ENCODE peak calls at places on chromosome 3, in eight cellular contexts. H is endothelial cell, Y is heart left ventricle, O is psoas muscle, F is neural crest cell, L is AG09319, U is foreskin fibroblast, X is AG04450. Z is an unnamed sample.

GRCh38 chr3:71930056-71930991 is 145.4 kb upstream of the PROK2 start:
- DNase-seq in H (peak), Y (peak), O (no peak), F (no peak), L (no peak), U (peak), X (no peak), Z (peak)

GRCh38 chr3:23713641-23714040 is 92.1 kb upstream of the UBE2E1 start:
- DNase-seq in H (no peak), Y (no peak), O (no peak), F (no peak), L (no peak), U (no peak), X (no peak), Z (no peak)

GRCh38 chr3:25817107-25817506 is 27.2 kb downstream of the OXSM start:
- DNase-seq in H (no peak), Y (no peak), O (no peak), F (no peak), L (no peak), U (no peak), X (no peak), Z (peak)

GRCh38 chr3:109117939-109118338 is at the start of gene MORC1:
- DNase-seq in H (no peak), Y (no peak), O (peak), F (no peak), L (no peak), U (no peak), X (no peak), Z (no peak)

GRCh38 chr3:86913160-86913559 is 77.8 kb downstream of the VGLL3 start:
- DNase-seq in H (no peak), Y (no peak), O (no peak), F (no peak), L (no peak), U (no peak), X (no peak), Z (no peak)

GRCh38 chr3:41991399-41991798 is 29.5 kb upstream of the ULK4 start:
- DNase-seq in H (no peak), Y (no peak), O (no peak), F (no peak), L (no peak), U (no peak), X (no peak), Z (no peak)

GRCh38 chr3:158836312-158836711 is 34.5 kb downstream of the MFSD1 start:
- DNase-seq in H (no peak), Y (no peak), O (no peak), F (no peak), L (no peak), U (no peak), X (no peak), Z (no peak)

GRCh38 chr3:126056681-126057546 is 27.0 kb downstream of the SLC41A3 start:
- DNase-seq in H (no peak), Y (peak), O (peak), F (no peak), L (no peak), U (no peak), X (no peak), Z (no peak)

GRCh38 chr3:45152307-45152706 is 6.1 kb upstream of the CDCP1 start:
- DNase-seq in H (no peak), Y (no peak), O (no peak), F (no peak), L (no peak), U (no peak), X (no peak), Z (no peak)

GRCh38 chr3:120623719-120624093 is 27.6 kb downstream of the NDUFB4 start:
- DNase-seq in H (no peak), Y (no peak), O (no peak), F (no peak), L (no peak), U (no peak), X (no peak), Z (no peak)

GRCh38 chr3:83559082-83559481 is 1399.7 kb upstream of the CADM2 start:
- DNase-seq in H (no peak), Y (no peak), O (no peak), F (no peak), L (no peak), U (no peak), X (no peak), Z (no peak)

GRCh38 chr3:47434849-47435248 is 40.9 kb downstream of the SCAP start:
- DNase-seq in H (no peak), Y (no peak), O (no peak), F (no peak), L (no peak), U (no peak), X (no peak), Z (no peak)

GRCh38 chr3:50269977-50270413 is 1.0 kb downstream of the SEMA3B start:
- DNase-seq in H (no peak), Y (no peak), O (no peak), F (no peak), L (no peak), U (peak), X (no peak), Z (no peak)

GRCh38 chr3:52339612-52340011 is 23.5 kb downstream of the DNAH1 start:
- DNase-seq in H (peak), Y (peak), O (peak), F (peak), L (peak), U (peak), X (peak), Z (peak)

GRCh38 chr3:71809321-71809720 is 24.4 kb upstream of the PROK2 start:
- DNase-seq in H (no peak), Y (no peak), O (peak), F (no peak), L (no peak), U (no peak), X (no peak), Z (no peak)

GRCh38 chr3:30518872-30519271 is 87.5 kb upstream of the TGFBR2 start:
- DNase-seq in H (no peak), Y (no peak), O (no peak), F (no peak), L (no peak), U (no peak), X (no peak), Z (no peak)

GRCh38 chr3:168514252-168514651 is 418.5 kb upstream of the GOLIM4 start:
- DNase-seq in H (no peak), Y (no peak), O (no peak), F (no peak), L (no peak), U (no peak), X (no peak), Z (no peak)

GRCh38 chr3:128107809-128108208 is 15.8 kb downstream of the RUVBL1 start:
- DNase-seq in H (no peak), Y (peak), O (no peak), F (no peak), L (no peak), U (no peak), X (no peak), Z (no peak)

GRCh38 chr3:134020135-134020680 is 9.5 kb downstream of the SLCO2A1 start:
- DNase-seq in H (no peak), Y (no peak), O (no peak), F (no peak), L (no peak), U (no peak), X (no peak), Z (no peak)

GRCh38 chr3:44969779-44970178 is 6.2 kb downstream of the ZDHHC3 start:
- DNase-seq in H (no peak), Y (no peak), O (no peak), F (no peak), L (no peak), U (no peak), X (no peak), Z (no peak)

GRCh38 chr3:39124876-39125836 is 17.7 kb downstream of the TTC21A start:
- DNase-seq in H (no peak), Y (no peak), O (no peak), F (no peak), L (no peak), U (no peak), X (no peak), Z (no peak)

GRCh38 chr3:180679178-180680096 is at the start of gene CCDC39:
- DNase-seq in H (peak), Y (peak), O (peak), F (peak), L (no peak), U (peak), X (peak), Z (peak)

GRCh38 chr3:141231923-141232861 is 567 bp downstream of the PXYLP1 start:
- DNase-seq in H (peak), Y (peak), O (peak), F (peak), L (no peak), U (no peak), X (no peak), Z (peak)

GRCh38 chr3:187066228-187066995 is 72.9 kb downstream of the RPL39L start:
- DNase-seq in H (peak), Y (peak), O (no peak), F (no peak), L (no peak), U (no peak), X (no peak), Z (peak)

GRCh38 chr3:48411041-48411588 is 18.8 kb downstream of the PLXNB1 start:
- DNase-seq in H (no peak), Y (peak), O (no peak), F (no peak), L (no peak), U (no peak), X (no peak), Z (no peak)

GRCh38 chr3:108342829-108343478 is 46.6 kb downstream of the HHLA2 start:
- DNase-seq in H (no peak), Y (no peak), O (no peak), F (no peak), L (no peak), U (peak), X (no peak), Z (no peak)

GRCh38 chr3:174219738-174220137 is 639.4 kb upstream of the NAALADL2 start:
- DNase-seq in H (no peak), Y (no peak), O (no peak), F (no peak), L (no peak), U (no peak), X (no peak), Z (no peak)

GRCh38 chr3:174216019-174216418 is 643.1 kb upstream of the NAALADL2 start:
- DNase-seq in H (no peak), Y (no peak), O (no peak), F (no peak), L (no peak), U (no peak), X (no peak), Z (no peak)

GRCh38 chr3:174216948-174217718 is 642.0 kb upstream of the NAALADL2 start:
- DNase-seq in H (no peak), Y (no peak), O (no peak), F (no peak), L (no peak), U (no peak), X (no peak), Z (no peak)

GRCh38 chr3:174215426-174215825 is 643.7 kb upstream of the NAALADL2 start:
- DNase-seq in H (no peak), Y (no peak), O (no peak), F (no peak), L (no peak), U (no peak), X (no peak), Z (no peak)

GRCh38 chr3:174218011-174218410 is 641.1 kb upstream of the NAALADL2 start:
- DNase-seq in H (no peak), Y (no peak), O (no peak), F (no peak), L (no peak), U (no peak), X (no peak), Z (no peak)
- TF ChIP-seq CTCF in H (no peak), Y (no peak), O (no peak), F (no peak), L (no peak), U (no peak), X (no peak), Z (no peak)

GRCh38 chr3:192818126-192818525 is 90.8 kb upstream of the FGF12 start:
- DNase-seq in H (no peak), Y (no peak), O (no peak), F (no peak), L (no peak), U (peak), X (no peak), Z (no peak)

GRCh38 chr3:192816274-192816853 is 89.0 kb upstream of the FGF12 start:
- DNase-seq in H (peak), Y (no peak), O (no peak), F (peak), L (no peak), U (peak), X (no peak), Z (no peak)

GRCh38 chr3:192817506-192817905 is 90.2 kb upstream of the FGF12 start:
- DNase-seq in H (no peak), Y (no peak), O (no peak), F (no peak), L (no peak), U (no peak), X (no peak), Z (no peak)

GRCh38 chr3:192817053-192817452 is 89.7 kb upstream of the FGF12 start:
- DNase-seq in H (no peak), Y (no peak), O (no peak), F (no peak), L (no peak), U (peak), X (no peak), Z (no peak)

DNA sequence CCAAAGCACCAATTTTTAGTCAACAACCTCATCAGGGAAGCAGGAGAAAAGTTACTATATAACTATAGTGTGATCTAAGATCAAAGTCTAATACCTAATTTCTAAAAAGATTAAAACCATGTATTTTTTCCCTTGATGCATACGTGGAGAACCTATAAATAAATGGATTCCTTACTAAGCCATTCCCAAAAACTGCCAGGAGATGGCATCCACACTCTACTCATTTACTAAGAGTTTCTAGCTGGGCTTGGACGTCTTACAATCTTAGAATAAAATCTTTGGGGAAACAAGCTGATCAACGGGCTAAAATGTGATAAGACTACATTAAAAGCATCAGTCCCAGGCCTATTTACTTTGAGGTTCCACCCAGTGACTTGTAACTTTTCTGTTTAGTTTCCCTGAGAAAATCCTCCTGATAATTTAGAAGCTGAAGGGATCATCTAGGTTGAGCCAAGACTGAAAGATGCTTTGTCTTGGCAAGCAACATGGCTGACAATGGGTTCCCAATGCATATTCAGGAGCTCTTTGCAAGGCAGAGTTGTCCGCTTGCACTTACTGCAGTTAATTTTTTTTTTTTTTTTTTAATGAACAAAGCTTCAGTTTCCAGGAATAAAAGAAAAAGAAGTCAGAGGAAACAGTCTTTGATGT is 85.5 kb upstream of the FGF12 start:
- DNase-seq in H (peak), Y (no peak), O (no peak), F (peak), L (no peak), U (peak), X (no peak), Z (no peak)
- TF ChIP-seq CTCF in H (peak), Y (peak), O (peak), F (peak), L (peak), U (peak), X (peak), Z (no peak)

GRCh38 chr3:67819447-67819846 is 165.0 kb upstream of the SUCLG2 start:
- DNase-seq in H (no peak), Y (no peak), O (no peak), F (no peak), L (no peak), U (no peak), X (no peak), Z (no peak)
- TF ChIP-seq CTCF in H (no peak), Y (peak), O (no peak), F (peak), L (no peak), U (no peak), X (no peak), Z (peak)

GRCh38 chr3:177981576-177981975 is 554.7 kb upstream of the KCNMB2 start:
- DNase-seq in H (no peak), Y (no peak), O (no peak), F (no peak), L (no peak), U (no peak), X (no peak), Z (no peak)

GRCh38 chr3:177983341-177983740 is 552.9 kb upstream of the KCNMB2 start:
- DNase-seq in H (no peak), Y (no peak), O (no peak), F (no peak), L (no peak), U (no peak), X (no peak), Z (no peak)

GRCh38 chr3:177978948-177979347 is 557.3 kb upstream of the KCNMB2 start:
- DNase-seq in H (no peak), Y (no peak), O (no peak), F (no peak), L (no peak), U (no peak), X (no peak), Z (no peak)

GRCh38 chr3:177979684-177980083 is 556.6 kb upstream of the KCNMB2 start:
- DNase-seq in H (no peak), Y (no peak), O (no peak), F (no peak), L (no peak), U (no peak), X (no peak), Z (no peak)

GRCh38 chr3:177982034-177982433 is 554.2 kb upstream of the KCNMB2 start:
- DNase-seq in H (no peak), Y (no peak), O (no peak), F (no peak), L (no peak), U (no peak), X (no peak), Z (no peak)
- TF ChIP-seq CTCF in H (no peak), Y (no peak), O (no peak), F (no peak), L (no peak), U (no peak), X (no peak), Z (no peak)

DNA sequence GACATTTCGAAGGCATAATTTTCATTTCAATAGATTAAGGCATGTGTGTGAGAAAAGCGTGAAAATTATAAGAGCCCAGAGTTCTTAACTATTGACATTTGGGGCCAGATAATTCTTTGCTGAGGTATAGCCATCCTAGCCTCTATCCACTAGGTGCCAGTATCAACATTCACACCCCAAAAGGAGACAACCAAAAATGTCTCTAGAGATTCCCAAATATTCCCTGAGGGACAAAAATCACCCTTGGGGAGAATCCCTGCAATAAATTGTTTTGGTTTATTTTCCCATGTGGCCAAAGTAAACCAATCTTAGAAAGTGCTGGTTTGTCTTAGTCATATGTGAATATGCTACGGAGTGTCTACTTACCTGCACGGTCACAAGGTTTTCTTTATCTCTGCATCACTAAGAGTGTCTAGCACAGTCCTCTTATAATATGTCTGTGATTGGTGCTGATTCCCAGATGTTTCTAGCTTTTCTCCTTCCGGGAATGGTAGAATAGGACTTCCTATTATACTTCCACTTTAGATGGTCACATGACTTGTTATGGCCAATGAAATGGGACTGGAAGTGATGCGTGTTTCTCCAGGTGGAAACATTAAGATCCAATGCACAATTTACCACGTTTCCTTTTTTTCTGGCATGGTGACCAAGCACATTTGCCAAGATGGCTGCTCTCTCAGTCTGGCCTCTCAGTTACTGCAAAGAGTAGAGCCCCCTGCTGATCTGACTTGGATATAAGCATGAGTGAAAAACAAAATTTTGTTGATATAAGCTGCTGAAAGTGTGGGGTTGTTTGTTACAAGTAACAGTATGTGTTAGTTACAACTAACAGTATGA is 8.0 kb upstream of the KBTBD8 start:
- DNase-seq in H (no peak), Y (no peak), O (no peak), F (no peak), L (no peak), U (no peak), X (no peak), Z (peak)
- TF ChIP-seq CTCF in H (no peak), Y (peak), O (peak), F (peak), L (peak), U (no peak), X (peak), Z (peak)

DNA sequence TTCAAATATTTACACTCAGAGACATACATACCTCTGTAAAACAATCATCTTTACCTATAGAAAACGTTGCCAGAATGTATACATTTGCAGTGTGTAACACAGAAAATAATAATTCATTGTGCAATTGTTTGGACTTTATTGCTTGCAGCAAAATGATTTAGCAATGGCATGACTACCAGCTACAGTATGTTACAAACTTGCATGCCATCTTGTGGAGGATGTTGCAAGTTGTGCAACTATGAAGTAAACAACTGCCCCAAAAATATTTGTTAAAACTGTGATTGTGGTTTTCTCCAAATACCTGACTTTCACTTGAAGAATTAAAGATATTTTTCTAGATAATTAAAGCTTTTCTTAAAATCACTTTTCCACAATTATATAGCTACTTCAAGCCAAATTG is 27.1 kb upstream of the C3orf49 start:
- DNase-seq in H (no peak), Y (no peak), O (no peak), F (no peak), L (peak), U (peak), X (no peak), Z (no peak)
- TF ChIP-seq CTCF in H (no peak), Y (peak), O (no peak), F (peak), L (peak), U (peak), X (peak), Z (no peak)

DNA sequence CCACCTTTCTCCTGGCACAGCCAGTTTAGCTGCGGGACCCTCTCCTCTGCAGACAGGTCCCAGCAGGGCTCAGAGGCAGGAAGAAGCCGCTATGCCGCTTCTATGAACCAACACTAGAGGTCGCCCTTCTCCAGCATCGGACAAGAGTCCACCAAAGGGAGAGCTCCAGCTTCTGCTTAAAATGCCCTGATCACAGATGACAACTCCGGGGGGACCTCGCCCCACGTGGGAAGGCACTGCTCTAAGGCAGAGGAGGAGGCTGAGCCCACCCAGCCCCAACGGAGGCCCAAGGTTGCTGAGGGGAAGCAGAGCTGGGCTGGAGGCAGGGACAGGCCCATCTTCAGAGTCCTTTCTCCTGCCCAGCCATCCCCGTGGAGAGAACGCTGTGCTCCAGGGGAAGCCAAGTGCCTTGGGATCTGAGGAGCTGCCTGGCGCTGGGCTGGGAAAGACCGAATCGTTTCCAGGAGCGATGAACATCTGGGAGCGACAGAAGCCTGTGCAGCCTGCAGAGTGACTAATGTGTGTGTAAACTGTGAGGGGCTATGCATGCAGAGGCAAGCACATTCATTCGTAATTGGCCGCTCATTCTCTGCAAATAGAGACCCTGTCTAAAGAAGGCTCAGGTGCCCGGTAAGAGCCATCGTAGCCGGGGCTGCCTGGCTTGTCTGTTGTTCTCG is 43.5 kb upstream of the BDH1 start:
- DNase-seq in H (peak), Y (peak), O (peak), F (peak), L (peak), U (peak), X (peak), Z (peak)
- TF ChIP-seq CTCF in H (peak), Y (peak), O (peak), F (peak), L (peak), U (peak), X (peak), Z (peak)